ENCODE peak calls at places on chromosomes 16 and 17, in five cellular contexts. T is effector memory CD4-positive, alpha-beta T cell; C is AG04450; L is esophagus squamous epithelium; D is heart left ventricle. V is an unnamed sample. For H3K27me3 and H3K9me3, the result is how much of the 10 kb centered on the place peaks cover.

GRCh38 chr17:1203111-1203966 is 23.6 kb upstream of the ABR start:
- DNase-seq in T (peak), C (no peak), L (no peak), D (peak), V (peak)

GRCh38 chr17:8707591-8708453 is 36.8 kb downstream of the CCDC42 start:
- DNase-seq in T (no peak), C (no peak), L (no peak), D (no peak), V (no peak)

GRCh38 chr16:9885457-9885856 is 296.8 kb downstream of the GRIN2A start:
- DNase-seq in T (no peak), C (no peak), L (no peak), D (no peak), V (no peak)

GRCh38 chr17:81666342-81667191 is at the start of the genes CCDC137 and OXLD1:
- DNase-seq in T (peak), C (peak), L (peak), D (peak), V (peak)

GRCh38 chr17:42387663-42388380 is 420 bp downstream of the STAT3 start:
- DNase-seq in T (peak), C (no peak), L (no peak), D (peak), V (no peak)

GRCh38 chr17:68182016-68182315 is 65.9 kb upstream of the AMZ2 start:
- DNase-seq in T (no peak), C (no peak), L (no peak), D (no peak), V (no peak)

GRCh38 chr16:59370717-59371116 is 636.6 kb upstream of the GOT2 start:
- DNase-seq in T (no peak), C (no peak), L (no peak), D (no peak), V (no peak)

GRCh38 chr16:81446318-81447275 is 2.0 kb downstream of the CMIP start:
- DNase-seq in T (peak), C (no peak), L (no peak), D (no peak), V (no peak)

GRCh38 chr16:65769055-65769465 is 597.4 kb upstream of the CDH5 start:
- DNase-seq in T (no peak), C (no peak), L (no peak), D (no peak), V (no peak)

GRCh38 chr17:9444687-9445086 is 130.9 kb downstream of the STX8 start:
- DNase-seq in T (no peak), C (no peak), L (no peak), D (no peak), V (no peak)

GRCh38 chr17:40992666-40993065 is 1.3 kb downstream of the KRTAP3-3 start:
- DNase-seq in T (no peak), C (no peak), L (no peak), D (no peak), V (no peak)

GRCh38 chr17:82876602-82877391 is 37.0 kb upstream of the ZNF750 start:
- DNase-seq in T (no peak), C (peak), L (no peak), D (peak), V (no peak)

GRCh38 chr16:29738514-29738913 is 7.3 kb downstream of the C16orf54 start:
- DNase-seq in T (peak), C (no peak), L (no peak), D (no peak), V (peak)

GRCh38 chr16:28873543-28874201 is 4.6 kb upstream of the ATP2A1 start:
- DNase-seq in T (peak), C (no peak), L (no peak), D (no peak), V (peak)

GRCh38 chr16:89653656-89654295 is 3.7 kb downstream of the CHMP1A start:
- DNase-seq in T (no peak), C (no peak), L (no peak), D (peak), V (no peak)

GRCh38 chr16:19601083-19601976 is 45.8 kb downstream of the VPS35L start:
- DNase-seq in T (no peak), C (no peak), L (no peak), D (no peak), V (no peak)

GRCh38 chr17:66893382-66893781 is 58.5 kb downstream of the CACNG5 start:
- DNase-seq in T (no peak), C (no peak), L (no peak), D (no peak), V (no peak)
- H3K27me3 ChIP-seq in T (under half), C (under half), L (under half), D (under half), V (under half)

DNA sequence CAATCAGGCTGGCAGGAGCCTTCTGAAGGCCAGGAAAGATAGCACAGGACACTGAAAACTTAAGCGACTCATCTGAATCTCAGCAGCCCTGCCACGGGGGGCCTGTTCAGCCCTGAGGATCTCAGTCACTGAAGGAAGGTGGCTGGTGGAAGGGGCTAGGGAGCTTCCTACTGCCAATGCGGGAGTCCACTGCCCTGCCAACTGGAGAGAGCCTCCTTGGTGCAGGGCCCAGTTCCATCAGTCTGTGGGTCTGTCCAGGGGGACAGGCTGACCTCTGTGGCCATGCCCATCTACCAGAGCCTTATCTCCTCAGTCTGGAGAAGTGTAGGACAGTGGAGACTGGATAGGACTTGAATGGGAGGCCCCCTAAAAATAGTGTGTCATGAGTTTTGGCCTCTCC is 1851.6 kb downstream of the TP53TG3F start:
- DNase-seq in T (no peak), C (no peak), L (no peak), D (no peak), V (no peak)
- H3K9me3 ChIP-seq in T (under half), C (half or more), L (under half), D (under half), V (under half)

GRCh38 chr16:27349276-27349675 is 35.5 kb downstream of the IL4R start:
- DNase-seq in T (no peak), C (no peak), L (no peak), D (no peak), V (no peak)

GRCh38 chr16:27355610-27356009 is 41.8 kb downstream of the IL4R start:
- DNase-seq in T (no peak), C (no peak), L (no peak), D (peak), V (no peak)

GRCh38 chr16:27353853-27354252 is 40.1 kb downstream of the IL4R start:
- DNase-seq in T (no peak), C (no peak), L (no peak), D (no peak), V (no peak)

GRCh38 chr16:27350006-27350405 is 36.2 kb downstream of the IL4R start:
- DNase-seq in T (no peak), C (no peak), L (no peak), D (no peak), V (no peak)

DNA sequence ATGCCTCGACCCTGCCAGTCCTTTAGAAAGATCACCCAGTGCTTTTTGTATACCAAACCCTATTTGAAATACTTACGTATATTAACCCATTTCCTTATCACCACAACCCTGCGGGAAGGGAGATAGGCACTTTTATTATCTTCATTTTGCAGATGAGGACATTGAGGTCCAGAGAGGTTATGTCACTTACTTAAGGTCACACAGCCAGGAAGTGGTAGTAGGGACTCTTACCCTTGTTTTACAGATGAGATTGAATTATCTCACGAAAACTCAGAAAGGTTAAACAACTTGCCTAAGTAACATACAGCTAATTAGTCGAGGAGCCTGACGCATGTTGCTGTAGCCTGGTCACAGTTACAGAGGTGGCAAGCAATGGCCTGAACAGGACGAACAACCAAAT is 38.3 kb downstream of the IL4R start:
- DNase-seq in T (no peak), C (no peak), L (no peak), D (no peak), V (no peak)
- H3K27ac ChIP-seq in T (no peak), C (no peak), L (no peak), D (no peak), V (no peak)

GRCh38 chr16:86300746-86301480 is 209.4 kb upstream of the FOXF1 start:
- DNase-seq in T (no peak), C (no peak), L (no peak), D (no peak), V (no peak)
- H3K27me3 ChIP-seq in T (under half), C (under half), L (under half), D (under half), V (under half)